ENCODE peak calls at places on chromosomes 5 and 9, in six cellular contexts. V is Peyer's patch, C is astrocyte of the spinal cord, Q is AG09309, W is CD14-positive monocyte, T is body of pancreas. B is an unnamed sample.

GRCh38 chr9:6078382-6079105 is 63.1 kb upstream of the RANBP6 start:
- DNase-seq in V (no peak), C (no peak), Q (no peak), W (no peak), T (no peak), B (no peak)

GRCh38 chr9:93675336-93676150 is 99.2 kb downstream of the PHF2 start:
- DNase-seq in V (peak; percentile 8), C (no peak), Q (no peak), W (peak; percentile 38), T (no peak), B (no peak)

GRCh38 chr5:117473075-117473595 is 898.5 kb upstream of the SEMA6A start:
- DNase-seq in V (no peak), C (peak; percentile 39), Q (no peak), W (no peak), T (no peak), B (no peak)

GRCh38 chr5:15529821-15530220 is 29.8 kb downstream of the FBXL7 start:
- DNase-seq in V (no peak), C (no peak), Q (no peak), W (no peak), T (no peak), B (no peak)

GRCh38 chr5:38758774-38759423 is 86.9 kb upstream of the OSMR start:
- DNase-seq in V (no peak), C (no peak), Q (no peak), W (no peak), T (no peak), B (no peak)

GRCh38 chr9:93090091-93090655 is 5.8 kb upstream of the CARD19 start:
- DNase-seq in V (no peak), C (no peak), Q (no peak), W (no peak), T (peak; percentile 1), B (peak; percentile 3)

GRCh38 chr5:124747770-124748686 is 1.6 kb upstream of the ZNF608 start:
- DNase-seq in V (peak; percentile 49), C (no peak), Q (no peak), W (no peak), T (no peak), B (no peak)

GRCh38 chr5:36279054-36279698 is 22.5 kb downstream of the RANBP3L start:
- DNase-seq in V (no peak), C (peak; percentile 76), Q (no peak), W (no peak), T (no peak), B (no peak)

GRCh38 chr9:13552606-13553215 is 273.2 kb upstream of the MPDZ start:
- DNase-seq in V (no peak), C (no peak), Q (no peak), W (no peak), T (no peak), B (no peak)

GRCh38 chr9:93654351-93654961 is 78.1 kb downstream of the PHF2 start:
- DNase-seq in V (no peak), C (no peak), Q (no peak), W (peak; percentile 29), T (peak; percentile 9), B (peak; percentile 13)

GRCh38 chr5:82356808-82357671 is 78.9 kb upstream of the RPS23 start:
- DNase-seq in V (peak; percentile 55), C (peak; percentile 96), Q (peak; percentile 76), W (peak; percentile 51), T (peak; percentile 31), B (peak; percentile 58)

GRCh38 chr9:120571443-120572257 is 8.3 kb downstream of the CDK5RAP2 start:
- DNase-seq in V (no peak), C (peak; percentile 88), Q (peak; percentile 84), W (no peak), T (peak; percentile 70), B (no peak)

GRCh38 chr5:23029296-23029695 is 176.2 kb upstream of the CDH12 start:
- DNase-seq in V (no peak), C (no peak), Q (no peak), W (no peak), T (no peak), B (no peak)

GRCh38 chr9:84590706-84591105 is 78.8 kb upstream of the NTRK2 start:
- DNase-seq in V (no peak), C (no peak), Q (no peak), W (no peak), T (no peak), B (no peak)

GRCh38 chr5:568061-568781 is 43.9 kb upstream of the CEP72 start:
- DNase-seq in V (peak; percentile 3), C (no peak), Q (no peak), W (no peak), T (no peak), B (no peak)

GRCh38 chr9:91689006-91689405 is 261.0 kb downstream of the ROR2 start:
- DNase-seq in V (no peak), C (no peak), Q (no peak), W (no peak), T (no peak), B (no peak)

GRCh38 chr9:95458666-95459065 is 58.1 kb downstream of the PTCH1 start:
- DNase-seq in V (no peak), C (no peak), Q (no peak), W (no peak), T (no peak), B (peak; percentile 21)

GRCh38 chr5:62473209-62473608 is 60.6 kb downstream of the IPO11 start:
- DNase-seq in V (no peak), C (peak; percentile 9), Q (no peak), W (no peak), T (no peak), B (no peak)

GRCh38 chr5:154484393-154484944 is 6.4 kb upstream of the HAND1 start:
- DNase-seq in V (no peak), C (no peak), Q (no peak), W (no peak), T (no peak), B (no peak)

GRCh38 chr9:14352549-14352948 is 38.6 kb upstream of the NFIB start:
- DNase-seq in V (no peak), C (no peak), Q (no peak), W (no peak), T (no peak), B (no peak)

GRCh38 chr9:130172161-130172857 is at the start of gene NCS1:
- DNase-seq in V (peak; percentile 21), C (peak; percentile 54), Q (no peak), W (no peak), T (peak; percentile 78), B (peak; percentile 73)

GRCh38 chr9:11374961-11375360 is 762.2 kb upstream of the PTPRD start:
- DNase-seq in V (no peak), C (no peak), Q (no peak), W (no peak), T (no peak), B (no peak)

GRCh38 chr9:127121628-127122175 is 733 bp downstream of the ANGPTL2 start:
- DNase-seq in V (no peak), C (peak; percentile 17), Q (no peak), W (no peak), T (no peak), B (no peak)

DNA sequence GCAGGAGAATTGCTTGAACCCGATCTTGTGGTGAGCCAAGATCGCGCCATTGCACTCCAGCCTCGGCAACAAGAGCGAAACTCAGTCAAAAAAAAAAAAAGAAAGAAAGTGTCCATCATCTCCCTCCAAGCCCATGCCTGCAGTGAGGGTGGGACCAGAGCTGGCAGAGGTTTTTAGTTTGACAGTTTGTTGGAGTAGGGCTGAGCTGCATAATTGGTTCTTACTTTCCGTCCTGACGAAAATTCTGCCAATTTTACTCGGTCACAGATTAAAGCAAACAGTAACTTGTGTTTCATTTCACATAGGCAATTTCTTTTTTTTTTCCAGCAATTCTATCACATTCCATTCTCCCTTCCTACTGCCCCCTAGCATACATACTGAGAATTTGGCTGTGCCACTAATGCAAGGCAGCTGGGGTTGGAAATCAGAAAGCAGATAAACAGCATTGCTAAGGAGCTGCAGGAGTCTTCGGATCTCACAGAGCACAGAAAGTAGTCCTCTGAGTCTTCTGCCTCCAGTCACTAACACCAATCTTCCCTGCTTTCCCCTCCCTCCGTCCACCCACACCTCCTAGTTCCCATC is 132.4 kb downstream of the FRMD3 start:
- DNase-seq in V (no peak), C (no peak), Q (no peak), W (no peak), T (no peak), B (no peak)
- TF ChIP-seq CTCF in V (no peak), C (peak; percentile 10), Q (peak; percentile 23), W (no peak), T (peak; percentile 34), B (no peak)

DNA sequence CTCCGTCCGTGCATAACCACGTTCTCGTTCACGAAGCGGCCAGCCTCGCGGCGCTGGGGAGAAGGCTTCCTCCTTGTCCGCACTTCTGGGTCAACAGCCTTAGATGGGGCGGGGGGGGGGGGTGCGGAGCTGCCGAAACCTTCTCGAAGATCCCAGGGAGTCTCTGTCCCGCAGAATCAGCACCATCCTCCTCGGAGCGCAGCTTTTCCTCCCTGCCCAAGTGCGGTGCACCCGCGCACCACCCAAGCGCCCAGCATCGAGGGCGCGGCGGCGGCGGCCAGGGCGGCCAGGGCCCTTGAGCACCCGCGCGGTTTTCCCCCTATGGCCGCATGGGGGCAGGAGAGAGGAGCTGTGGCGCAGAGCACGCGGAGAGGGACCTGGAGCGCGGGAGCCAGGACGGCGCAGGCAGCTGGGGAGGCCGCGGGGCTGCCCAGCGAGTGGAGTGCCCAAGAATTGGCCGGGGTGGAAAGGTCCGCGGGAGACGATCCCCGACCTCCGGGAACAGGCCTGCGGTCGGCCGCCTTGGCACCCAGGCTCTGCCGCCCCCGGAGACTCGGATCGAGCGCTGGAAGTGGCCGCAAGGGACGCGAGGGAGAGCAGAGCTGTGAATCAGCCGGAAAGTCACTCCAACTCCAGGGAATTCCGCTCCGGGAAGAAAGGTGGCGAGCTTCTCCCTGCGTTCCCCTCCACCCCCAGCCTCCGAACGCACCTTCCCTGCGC is 43.1 kb downstream of the TMEM174 start:
- DNase-seq in V (peak; percentile 30), C (peak; percentile 81), Q (no peak), W (peak; percentile 59), T (peak; percentile 84), B (peak; percentile 92)
- TF ChIP-seq CTCF in V (peak; percentile 89), C (peak; percentile 75), Q (peak; percentile 63), W (peak; percentile 77), T (peak; percentile 90), B (peak; percentile 83)

GRCh38 chr9:124511426-124511840 is 4.2 kb upstream of the NR5A1 start:
- DNase-seq in V (no peak), C (no peak), Q (no peak), W (no peak), T (no peak), B (no peak)
- TF ChIP-seq CTCF in V (no peak), C (no peak), Q (peak; percentile 8), W (no peak), T (no peak), B (no peak)

DNA sequence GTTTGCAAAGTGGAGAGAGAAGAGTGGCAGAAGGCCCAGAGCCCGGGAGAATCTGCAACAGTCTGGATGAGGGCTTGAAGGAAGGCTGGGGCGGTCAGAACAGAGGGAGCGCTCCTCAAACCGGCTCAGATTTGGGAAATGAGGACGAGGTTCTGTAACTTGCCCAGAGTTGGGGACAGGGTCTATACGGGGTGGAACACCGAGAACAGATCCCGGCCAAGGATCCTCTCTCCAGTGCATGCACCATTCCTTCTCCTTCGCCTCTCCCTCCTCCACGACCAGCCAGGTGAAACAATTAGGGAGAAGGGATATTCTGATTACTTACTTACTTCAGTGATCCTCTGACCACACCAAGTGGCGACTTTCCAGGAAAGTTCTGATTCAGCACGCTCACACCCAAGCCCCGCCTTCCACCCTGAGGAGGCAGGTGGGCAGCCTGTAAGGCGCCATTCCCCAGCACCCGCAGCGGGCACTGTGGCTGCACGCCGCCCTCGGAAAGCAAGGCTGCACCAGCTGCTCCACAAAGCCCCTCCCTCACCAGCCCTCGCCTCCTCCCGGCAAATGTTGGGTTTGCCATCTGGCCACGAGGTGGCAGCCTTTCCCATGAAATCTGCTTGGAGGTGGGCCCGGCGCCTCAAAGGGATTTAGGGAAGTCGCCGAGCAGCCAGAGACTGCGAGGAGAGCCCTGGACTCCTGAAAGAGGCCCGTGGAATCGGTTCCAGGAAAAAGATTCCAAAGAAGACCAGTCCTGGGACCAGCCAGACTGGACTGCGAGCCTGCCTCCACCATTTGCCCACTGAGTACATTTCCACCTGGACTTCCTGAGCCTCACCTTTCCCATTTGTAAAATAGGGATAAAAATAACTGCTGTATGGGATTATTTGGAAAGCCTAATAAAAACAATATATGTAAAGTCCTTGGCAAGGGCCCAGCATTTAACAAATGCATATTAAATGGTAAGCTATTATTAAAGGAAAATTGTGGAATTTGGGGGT is 22.2 kb upstream of the WWC1 start:
- DNase-seq in V (peak; percentile 74), C (peak; percentile 88), Q (peak; percentile 31), W (peak; percentile 70), T (peak; percentile 88), B (peak; percentile 85)
- TF ChIP-seq CTCF in V (peak; percentile 93), C (peak; percentile 83), Q (peak; percentile 90), W (peak; percentile 79), T (peak; percentile 96), B (peak; percentile 81)